ENCODE peak calls at places on chromosomes 16 and 17, in seven cellular contexts. One of them, this sample, is unnamed.

GRCh38 chr17:59616253-59616920 is 3.3 kb upstream of the CLTC start:
- DNase-seq in lower leg skin: no peak
- DNase-seq in activated T-helper 2 cell treated with anti-CD3 and anti-CD28 coated beads, Interferon-gamma antibody, Interleukin-2, Interleukin-4, amounts not matched to agents 10 μg/mL and 5 μg/mL and 100 μg/mL, durations not matched to agents 14 hours and 24 hours and 36 hours: no peak
- DNase-seq in sigmoid colon: no peak
- DNase-seq in iPS DF 19.7: no peak
- DNase-seq in A549: no peak
- DNase-seq in ACHN: no peak
- DNase-seq in this sample: no peak

GRCh38 chr17:11909348-11909747 is 87.9 kb downstream of the ZNF18 start:
- DNase-seq in ACHN: no peak
- DNase-seq in lower leg skin: no peak
- DNase-seq in iPS DF 19.7: no peak
- DNase-seq in activated T-helper 2 cell treated with anti-CD3 and anti-CD28 coated beads, Interferon-gamma antibody, Interleukin-2, Interleukin-4, amounts not matched to agents 10 μg/mL and 5 μg/mL and 100 μg/mL, durations not matched to agents 14 hours and 24 hours and 36 hours: no peak
- DNase-seq in A549: no peak
- DNase-seq in sigmoid colon: no peak
- DNase-seq in this sample: no peak

GRCh38 chr16:3971261-3971660 is 90.7 kb upstream of the CREBBP start:
- DNase-seq in iPS DF 19.7: no peak
- DNase-seq in lower leg skin: no peak
- DNase-seq in sigmoid colon: no peak
- DNase-seq in activated T-helper 2 cell treated with anti-CD3 and anti-CD28 coated beads, Interferon-gamma antibody, Interleukin-2, Interleukin-4, amounts not matched to agents 10 μg/mL and 5 μg/mL and 100 μg/mL, durations not matched to agents 14 hours and 24 hours and 36 hours: no peak
- DNase-seq in ACHN: no peak
- DNase-seq in A549: peak; percentile 32
- DNase-seq in this sample: peak; percentile 90

GRCh38 chr17:45823598-45823997 is 21.1 kb upstream of the SPPL2C start:
- DNase-seq in lower leg skin: no peak
- DNase-seq in activated T-helper 2 cell treated with anti-CD3 and anti-CD28 coated beads, Interferon-gamma antibody, Interleukin-2, Interleukin-4, amounts not matched to agents 10 μg/mL and 5 μg/mL and 100 μg/mL, durations not matched to agents 14 hours and 24 hours and 36 hours: no peak
- DNase-seq in sigmoid colon: no peak
- DNase-seq in ACHN: no peak
- DNase-seq in A549: no peak
- DNase-seq in iPS DF 19.7: no peak
- DNase-seq in this sample: no peak

GRCh38 chr17:43430936-43431649 is 32.3 kb downstream of the ARL4D start:
- DNase-seq in ACHN: no peak
- DNase-seq in lower leg skin: no peak
- DNase-seq in activated T-helper 2 cell treated with anti-CD3 and anti-CD28 coated beads, Interferon-gamma antibody, Interleukin-2, Interleukin-4, amounts not matched to agents 10 μg/mL and 5 μg/mL and 100 μg/mL, durations not matched to agents 14 hours and 24 hours and 36 hours: no peak
- DNase-seq in iPS DF 19.7: no peak
- DNase-seq in sigmoid colon: no peak
- DNase-seq in A549: no peak
- DNase-seq in this sample: no peak

GRCh38 chr16:8887952-8888560 is 5.9 kb downstream of the LITAFD start:
- DNase-seq in lower leg skin: no peak
- DNase-seq in sigmoid colon: peak; percentile 87
- DNase-seq in iPS DF 19.7: no peak
- DNase-seq in A549: no peak
- DNase-seq in ACHN: peak; percentile 25
- DNase-seq in activated T-helper 2 cell treated with anti-CD3 and anti-CD28 coated beads, Interferon-gamma antibody, Interleukin-2, Interleukin-4, amounts not matched to agents 10 μg/mL and 5 μg/mL and 100 μg/mL, durations not matched to agents 14 hours and 24 hours and 36 hours: no peak
- DNase-seq in this sample: peak; percentile 58

GRCh38 chr17:6591599-6592158 is 35.3 kb upstream of the PITPNM3 start:
- DNase-seq in activated T-helper 2 cell treated with anti-CD3 and anti-CD28 coated beads, Interferon-gamma antibody, Interleukin-2, Interleukin-4, amounts not matched to agents 10 μg/mL and 5 μg/mL and 100 μg/mL, durations not matched to agents 14 hours and 24 hours and 36 hours: no peak
- DNase-seq in ACHN: peak; percentile 82
- DNase-seq in A549: peak; percentile 79
- DNase-seq in sigmoid colon: no peak
- DNase-seq in lower leg skin: no peak
- DNase-seq in iPS DF 19.7: no peak
- DNase-seq in this sample: peak; percentile 92

GRCh38 chr16:88638323-88639230 is at the start of gene IL17C:
- DNase-seq in sigmoid colon: no peak
- DNase-seq in lower leg skin: no peak
- DNase-seq in iPS DF 19.7: no peak
- DNase-seq in activated T-helper 2 cell treated with anti-CD3 and anti-CD28 coated beads, Interferon-gamma antibody, Interleukin-2, Interleukin-4, amounts not matched to agents 10 μg/mL and 5 μg/mL and 100 μg/mL, durations not matched to agents 14 hours and 24 hours and 36 hours: no peak
- DNase-seq in ACHN: no peak
- DNase-seq in A549: no peak
- DNase-seq in this sample: no peak

GRCh38 chr16:74999208-74999682 is 421 bp downstream of the ZNRF1 start:
- DNase-seq in A549: no peak
- DNase-seq in sigmoid colon: peak; percentile 73
- DNase-seq in ACHN: peak; percentile 21
- DNase-seq in lower leg skin: no peak
- DNase-seq in activated T-helper 2 cell treated with anti-CD3 and anti-CD28 coated beads, Interferon-gamma antibody, Interleukin-2, Interleukin-4, amounts not matched to agents 10 μg/mL and 5 μg/mL and 100 μg/mL, durations not matched to agents 14 hours and 24 hours and 36 hours: no peak
- DNase-seq in iPS DF 19.7: no peak
- DNase-seq in this sample: peak; percentile 21

GRCh38 chr17:1019451-1019850 is 22.5 kb downstream of the TIMM22 start:
- DNase-seq in iPS DF 19.7: no peak
- DNase-seq in A549: no peak
- DNase-seq in sigmoid colon: no peak
- DNase-seq in activated T-helper 2 cell treated with anti-CD3 and anti-CD28 coated beads, Interferon-gamma antibody, Interleukin-2, Interleukin-4, amounts not matched to agents 10 μg/mL and 5 μg/mL and 100 μg/mL, durations not matched to agents 14 hours and 24 hours and 36 hours: no peak
- DNase-seq in lower leg skin: no peak
- DNase-seq in ACHN: no peak
- DNase-seq in this sample: no peak

GRCh38 chr17:48878920-48879898 is 13.4 kb upstream of the ATP5MC1 start:
- DNase-seq in sigmoid colon: no peak
- DNase-seq in activated T-helper 2 cell treated with anti-CD3 and anti-CD28 coated beads, Interferon-gamma antibody, Interleukin-2, Interleukin-4, amounts not matched to agents 10 μg/mL and 5 μg/mL and 100 μg/mL, durations not matched to agents 14 hours and 24 hours and 36 hours: peak; percentile 52
- DNase-seq in iPS DF 19.7: peak; percentile 25
- DNase-seq in lower leg skin: peak; percentile 40
- DNase-seq in A549: peak; percentile 85
- DNase-seq in ACHN: peak; percentile 80
- DNase-seq in this sample: peak; percentile 59

GRCh38 chr16:86809458-86809955 is 231.2 kb downstream of the FOXL1 start:
- DNase-seq in sigmoid colon: no peak
- DNase-seq in activated T-helper 2 cell treated with anti-CD3 and anti-CD28 coated beads, Interferon-gamma antibody, Interleukin-2, Interleukin-4, amounts not matched to agents 10 μg/mL and 5 μg/mL and 100 μg/mL, durations not matched to agents 14 hours and 24 hours and 36 hours: no peak
- DNase-seq in lower leg skin: no peak
- DNase-seq in A549: peak; percentile 51
- DNase-seq in ACHN: peak; percentile 29
- DNase-seq in iPS DF 19.7: no peak
- DNase-seq in this sample: peak; percentile 93

GRCh38 chr17:64682261-64683181 is 20.4 kb upstream of the SMURF2 start:
- DNase-seq in A549: peak; percentile 36
- DNase-seq in activated T-helper 2 cell treated with anti-CD3 and anti-CD28 coated beads, Interferon-gamma antibody, Interleukin-2, Interleukin-4, amounts not matched to agents 10 μg/mL and 5 μg/mL and 100 μg/mL, durations not matched to agents 14 hours and 24 hours and 36 hours: no peak
- DNase-seq in iPS DF 19.7: no peak
- DNase-seq in ACHN: peak; percentile 79
- DNase-seq in lower leg skin: no peak
- DNase-seq in sigmoid colon: no peak
- DNase-seq in this sample: peak; percentile 76

GRCh38 chr16:51951668-51952298 is 595.2 kb downstream of the TOX3 start:
- DNase-seq in ACHN: no peak
- DNase-seq in sigmoid colon: no peak
- DNase-seq in activated T-helper 2 cell treated with anti-CD3 and anti-CD28 coated beads, Interferon-gamma antibody, Interleukin-2, Interleukin-4, amounts not matched to agents 10 μg/mL and 5 μg/mL and 100 μg/mL, durations not matched to agents 14 hours and 24 hours and 36 hours: no peak
- DNase-seq in iPS DF 19.7: peak; percentile 42
- DNase-seq in lower leg skin: no peak
- DNase-seq in A549: no peak
- DNase-seq in this sample: no peak

GRCh38 chr16:23689442-23690187 is 10.9 kb downstream of the PLK1 start:
- DNase-seq in sigmoid colon: no peak
- DNase-seq in activated T-helper 2 cell treated with anti-CD3 and anti-CD28 coated beads, Interferon-gamma antibody, Interleukin-2, Interleukin-4, amounts not matched to agents 10 μg/mL and 5 μg/mL and 100 μg/mL, durations not matched to agents 14 hours and 24 hours and 36 hours: no peak
- DNase-seq in lower leg skin: no peak
- DNase-seq in A549: no peak
- DNase-seq in ACHN: no peak
- DNase-seq in iPS DF 19.7: no peak
- DNase-seq in this sample: no peak

GRCh38 chr16:63577891-63578290 is 1541.7 kb upstream of the CDH8 start:
- DNase-seq in lower leg skin: no peak
- DNase-seq in A549: no peak
- DNase-seq in ACHN: no peak
- DNase-seq in sigmoid colon: no peak
- DNase-seq in activated T-helper 2 cell treated with anti-CD3 and anti-CD28 coated beads, Interferon-gamma antibody, Interleukin-2, Interleukin-4, amounts not matched to agents 10 μg/mL and 5 μg/mL and 100 μg/mL, durations not matched to agents 14 hours and 24 hours and 36 hours: no peak
- DNase-seq in iPS DF 19.7: no peak
- DNase-seq in this sample: no peak

GRCh38 chr17:18040287-18040858 is 1.2 kb downstream of the GID4 start:
- DNase-seq in lower leg skin: no peak
- DNase-seq in ACHN: no peak
- DNase-seq in activated T-helper 2 cell treated with anti-CD3 and anti-CD28 coated beads, Interferon-gamma antibody, Interleukin-2, Interleukin-4, amounts not matched to agents 10 μg/mL and 5 μg/mL and 100 μg/mL, durations not matched to agents 14 hours and 24 hours and 36 hours: no peak
- DNase-seq in iPS DF 19.7: no peak
- DNase-seq in sigmoid colon: no peak
- DNase-seq in A549: no peak
- DNase-seq in this sample: no peak

GRCh38 chr17:22514767-22515320 is 822.5 kb downstream of the KCNJ18 start:
- DNase-seq in ACHN: no peak
- DNase-seq in A549: no peak
- DNase-seq in sigmoid colon: no peak
- DNase-seq in lower leg skin: no peak
- DNase-seq in activated T-helper 2 cell treated with anti-CD3 and anti-CD28 coated beads, Interferon-gamma antibody, Interleukin-2, Interleukin-4, amounts not matched to agents 10 μg/mL and 5 μg/mL and 100 μg/mL, durations not matched to agents 14 hours and 24 hours and 36 hours: no peak
- DNase-seq in iPS DF 19.7: no peak
- DNase-seq in this sample: no peak

GRCh38 chr17:78818932-78819331 is 21.7 kb downstream of the USP36 start:
- DNase-seq in lower leg skin: no peak
- DNase-seq in A549: no peak
- DNase-seq in ACHN: no peak
- DNase-seq in sigmoid colon: no peak
- DNase-seq in activated T-helper 2 cell treated with anti-CD3 and anti-CD28 coated beads, Interferon-gamma antibody, Interleukin-2, Interleukin-4, amounts not matched to agents 10 μg/mL and 5 μg/mL and 100 μg/mL, durations not matched to agents 14 hours and 24 hours and 36 hours: peak; percentile 65
- DNase-seq in iPS DF 19.7: no peak
- DNase-seq in this sample: no peak

This sample was measured in LHCN-M2.